ENCODE peak calls at places on chromosomes 5 and 9, in seven cellular contexts. One of them, this sample, is unnamed.

GRCh38 chr9:37026085-37026935 is 7.8 kb downstream of the PAX5 start:
- DNase-seq in GM23248: peak; percentile 31
- DNase-seq in hepatocyte: no peak
- DNase-seq in neural progenitor cell: peak; percentile 60
- DNase-seq in HCT116: no peak
- DNase-seq in A673: peak; percentile 46
- DNase-seq in HepG2: no peak
- DNase-seq in this sample: no peak

GRCh38 chr5:150180241-150181027 is 9.4 kb upstream of the SLC6A7 start:
- DNase-seq in GM23248: peak; percentile 45
- DNase-seq in hepatocyte: no peak
- DNase-seq in neural progenitor cell: no peak
- DNase-seq in HCT116: no peak
- DNase-seq in A673: no peak
- DNase-seq in HepG2: no peak
- DNase-seq in this sample: no peak

GRCh38 chr5:40879163-40879942 is 29.9 kb upstream of the C7 start:
- DNase-seq in GM23248: peak; percentile 59
- DNase-seq in hepatocyte: peak; percentile 13
- DNase-seq in neural progenitor cell: no peak
- DNase-seq in HCT116: peak; percentile 13
- DNase-seq in A673: peak; percentile 57
- DNase-seq in HepG2: peak; percentile 10
- DNase-seq in this sample: peak; percentile 47

GRCh38 chr5:133944263-133945230 is 23.9 kb downstream of the C5orf15 start:
- DNase-seq in GM23248: peak; percentile 72
- DNase-seq in hepatocyte: peak; percentile 84
- DNase-seq in neural progenitor cell: peak; percentile 81
- DNase-seq in HCT116: peak; percentile 46
- DNase-seq in A673: peak; percentile 87
- DNase-seq in HepG2: peak; percentile 47
- DNase-seq in this sample: peak; percentile 41

GRCh38 chr9:77999231-77999631 is 32.4 kb downstream of the GNAQ start:
- DNase-seq in GM23248: peak; percentile 37
- DNase-seq in hepatocyte: no peak
- DNase-seq in neural progenitor cell: no peak
- DNase-seq in HCT116: no peak
- DNase-seq in A673: no peak
- DNase-seq in HepG2: no peak
- DNase-seq in this sample: no peak

GRCh38 chr9:33517373-33517772 is 6.7 kb upstream of the ANKRD18B start:
- DNase-seq in GM23248: peak; percentile 82
- DNase-seq in hepatocyte: peak; percentile 55
- DNase-seq in neural progenitor cell: peak; percentile 39
- DNase-seq in HCT116: no peak
- DNase-seq in A673: peak; percentile 63
- DNase-seq in HepG2: peak; percentile 21
- DNase-seq in this sample: peak; percentile 45

GRCh38 chr5:170753311-170753710 is 30.2 kb upstream of the GABRP start:
- DNase-seq in GM23248: no peak
- DNase-seq in hepatocyte: no peak
- DNase-seq in neural progenitor cell: no peak
- DNase-seq in HCT116: no peak
- DNase-seq in A673: no peak
- DNase-seq in HepG2: no peak
- DNase-seq in this sample: no peak

GRCh38 chr5:137344021-137344420 is 155.1 kb downstream of the SPOCK1 start:
- DNase-seq in GM23248: no peak
- DNase-seq in hepatocyte: no peak
- DNase-seq in neural progenitor cell: no peak
- DNase-seq in HCT116: no peak
- DNase-seq in A673: no peak
- DNase-seq in HepG2: no peak
- DNase-seq in this sample: no peak

GRCh38 chr5:127702913-127703575 is at the start of gene CCDC192:
- DNase-seq in GM23248: no peak
- DNase-seq in hepatocyte: no peak
- DNase-seq in neural progenitor cell: peak; percentile 30
- DNase-seq in HCT116: no peak
- DNase-seq in A673: no peak
- DNase-seq in HepG2: no peak
- DNase-seq in this sample: no peak

GRCh38 chr9:36559036-36559695 is 13.5 kb upstream of the MELK start:
- DNase-seq in GM23248: peak; percentile 75
- DNase-seq in hepatocyte: no peak
- DNase-seq in neural progenitor cell: no peak
- DNase-seq in HCT116: no peak
- DNase-seq in A673: peak; percentile 12
- DNase-seq in HepG2: no peak
- DNase-seq in this sample: no peak

GRCh38 chr5:138784590-138784989 is 31.4 kb downstream of the CTNNA1 start:
- DNase-seq in GM23248: peak; percentile 33
- DNase-seq in hepatocyte: no peak
- DNase-seq in neural progenitor cell: no peak
- DNase-seq in HCT116: no peak
- DNase-seq in A673: no peak
- DNase-seq in HepG2: no peak
- DNase-seq in this sample: no peak

GRCh38 chr9:125889122-125889523 is 141.9 kb downstream of the PBX3 start:
- DNase-seq in GM23248: peak; percentile 61
- DNase-seq in hepatocyte: peak; percentile 18
- DNase-seq in neural progenitor cell: peak; percentile 44
- DNase-seq in HCT116: no peak
- DNase-seq in A673: no peak
- DNase-seq in HepG2: no peak
- DNase-seq in this sample: no peak

GRCh38 chr9:136901516-136902258 is 15.4 kb downstream of the TRAF2 start:
- DNase-seq in GM23248: peak; percentile 70
- DNase-seq in hepatocyte: peak; percentile 52
- DNase-seq in neural progenitor cell: no peak
- DNase-seq in HCT116: peak; percentile 41
- DNase-seq in A673: no peak
- DNase-seq in HepG2: peak; percentile 88
- DNase-seq in this sample: peak; percentile 91

DNA sequence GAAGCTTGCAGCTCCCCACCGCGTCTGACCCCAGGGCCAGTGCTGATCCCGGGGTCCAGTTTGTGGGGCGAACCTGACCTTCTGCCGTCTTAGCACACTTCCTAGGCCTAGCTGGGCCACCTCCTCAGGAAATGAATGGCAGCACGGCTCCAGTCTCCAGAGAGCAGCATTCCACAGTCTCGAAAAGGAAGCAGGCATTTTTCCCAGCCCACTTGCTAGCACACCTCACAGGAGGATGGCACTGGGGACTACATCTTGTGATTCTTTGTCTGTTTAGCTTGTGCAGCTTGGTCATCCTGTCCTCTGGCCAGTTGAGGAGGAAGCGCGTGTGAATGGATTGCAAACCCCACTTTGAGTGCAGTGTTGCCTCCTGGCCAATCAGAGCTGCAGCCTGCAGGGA is 308.0 kb upstream of the IRX2 start:
- DNase-seq in GM23248: no peak
- DNase-seq in hepatocyte: no peak
- DNase-seq in neural progenitor cell: no peak
- DNase-seq in HCT116: no peak
- DNase-seq in A673: no peak
- DNase-seq in HepG2: no peak
- DNase-seq in this sample: no peak
- H3K9me3 ChIP-seq in GM23248: no peaks in the 10 kb centered on the region
- H3K9me3 ChIP-seq in hepatocyte: no peaks in the 10 kb centered on the region
- H3K9me3 ChIP-seq in neural progenitor cell: no peaks in the 10 kb centered on the region
- H3K9me3 ChIP-seq in HCT116: peaks cover 12% of the 10 kb centered on the region
- H3K9me3 ChIP-seq in A673: peaks cover 50% of the 10 kb centered on the region
- H3K9me3 ChIP-seq in HepG2: peaks cover 36% of the 10 kb centered on the region
- H3K9me3 ChIP-seq in this sample: no peaks in the 10 kb centered on the region

GRCh38 chr9:130319300-130319699 is 53.7 kb downstream of the HMCN2 start:
- DNase-seq in GM23248: no peak
- DNase-seq in hepatocyte: no peak
- DNase-seq in neural progenitor cell: no peak
- DNase-seq in HCT116: no peak
- DNase-seq in A673: no peak
- DNase-seq in HepG2: no peak
- DNase-seq in this sample: no peak

GRCh38 chr9:130321539-130321938 is 56.0 kb downstream of the HMCN2 start:
- DNase-seq in GM23248: no peak
- DNase-seq in hepatocyte: no peak
- DNase-seq in neural progenitor cell: no peak
- DNase-seq in HCT116: no peak
- DNase-seq in A673: no peak
- DNase-seq in HepG2: no peak
- DNase-seq in this sample: no peak

GRCh38 chr9:130319944-130320696 is 54.6 kb downstream of the HMCN2 start:
- DNase-seq in GM23248: no peak
- DNase-seq in hepatocyte: no peak
- DNase-seq in neural progenitor cell: no peak
- DNase-seq in HCT116: no peak
- DNase-seq in A673: no peak
- DNase-seq in HepG2: no peak
- DNase-seq in this sample: no peak

GRCh38 chr9:130320697-130321080 is 55.1 kb downstream of the HMCN2 start:
- DNase-seq in GM23248: no peak
- DNase-seq in hepatocyte: no peak
- DNase-seq in neural progenitor cell: peak; percentile 68
- DNase-seq in HCT116: no peak
- DNase-seq in A673: peak; percentile 33
- DNase-seq in HepG2: peak; percentile 8
- DNase-seq in this sample: peak; percentile 29

GRCh38 chr9:130321082-130321481 is 55.5 kb downstream of the HMCN2 start:
- DNase-seq in GM23248: no peak
- DNase-seq in hepatocyte: no peak
- DNase-seq in neural progenitor cell: no peak
- DNase-seq in HCT116: no peak
- DNase-seq in A673: no peak
- DNase-seq in HepG2: no peak
- DNase-seq in this sample: no peak
- H3K27me3 ChIP-seq in GM23248: peaks cover 17% of the 10 kb centered on the region
- H3K27me3 ChIP-seq in hepatocyte: no peaks in the 10 kb centered on the region
- H3K27me3 ChIP-seq in neural progenitor cell: no peaks in the 10 kb centered on the region
- H3K27me3 ChIP-seq in HCT116: peaks cover 12% of the 10 kb centered on the region
- H3K27me3 ChIP-seq in A673: peaks cover 43% of the 10 kb centered on the region
- H3K27me3 ChIP-seq in HepG2: peaks cover 2% of the 10 kb centered on the region
- H3K27me3 ChIP-seq in this sample: peaks cover 52% of the 10 kb centered on the region

GRCh38 chr5:141875795-141876627 is 2.2 kb downstream of the PCDH1 start:
- DNase-seq in GM23248: peak; percentile 52
- DNase-seq in hepatocyte: peak; percentile 77
- DNase-seq in neural progenitor cell: peak; percentile 88
- DNase-seq in HCT116: no peak
- DNase-seq in A673: no peak
- DNase-seq in HepG2: no peak
- DNase-seq in this sample: peak; percentile 64
- TF ChIP-seq EZH2 in GM23248: no peak
- TF ChIP-seq EZH2 in hepatocyte: peak; percentile 70
- TF ChIP-seq EZH2 in neural progenitor cell: no peak
- TF ChIP-seq EZH2 in HCT116: no peak
- TF ChIP-seq EZH2 in A673: peak; percentile 84
- TF ChIP-seq EZH2 in HepG2: peak; percentile 20
- TF ChIP-seq EZH2 in this sample: no peak

GRCh38 chr5:104171958-104172357 is 609.4 kb upstream of the NUDT12 start:
- DNase-seq in GM23248: no peak
- DNase-seq in hepatocyte: no peak
- DNase-seq in neural progenitor cell: no peak
- DNase-seq in HCT116: no peak
- DNase-seq in A673: peak; percentile 85
- DNase-seq in HepG2: no peak
- DNase-seq in this sample: no peak
- H3K9me3 ChIP-seq in GM23248: no peaks in the 10 kb centered on the region
- H3K9me3 ChIP-seq in hepatocyte: no peaks in the 10 kb centered on the region
- H3K9me3 ChIP-seq in neural progenitor cell: no peaks in the 10 kb centered on the region
- H3K9me3 ChIP-seq in HCT116: no peaks in the 10 kb centered on the region
- H3K9me3 ChIP-seq in A673: no peaks in the 10 kb centered on the region
- H3K9me3 ChIP-seq in HepG2: no peaks in the 10 kb centered on the region
- H3K9me3 ChIP-seq in this sample: no peaks in the 10 kb centered on the region

GRCh38 chr9:87732344-87732743 is 6.4 kb downstream of the CTSL start:
- DNase-seq in GM23248: no peak
- DNase-seq in hepatocyte: no peak
- DNase-seq in neural progenitor cell: no peak
- DNase-seq in HCT116: no peak
- DNase-seq in A673: no peak
- DNase-seq in HepG2: no peak
- DNase-seq in this sample: no peak

GRCh38 chr9:87733273-87734054 is 7.5 kb downstream of the CTSL start:
- DNase-seq in GM23248: no peak
- DNase-seq in hepatocyte: no peak
- DNase-seq in neural progenitor cell: no peak
- DNase-seq in HCT116: no peak
- DNase-seq in A673: no peak
- DNase-seq in HepG2: no peak
- DNase-seq in this sample: no peak

DNA sequence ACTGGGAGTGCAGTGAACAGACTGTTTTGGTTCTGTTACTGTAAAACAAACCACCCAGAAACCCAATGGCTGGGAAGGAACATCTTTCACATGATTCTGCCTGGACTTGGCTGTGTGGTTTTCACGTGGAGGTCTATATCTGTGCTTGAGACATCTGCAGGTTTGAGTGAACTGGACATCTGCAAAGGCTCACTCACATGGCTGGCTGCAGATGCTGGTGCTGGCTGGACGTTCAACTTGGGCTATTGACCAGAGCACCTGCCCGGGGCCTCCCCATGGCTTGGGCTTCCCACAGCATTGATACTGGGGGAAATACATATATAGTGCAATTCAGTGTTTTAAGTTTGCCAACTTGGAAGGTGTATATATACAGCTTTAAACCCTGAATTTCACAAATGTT is 6.8 kb downstream of the CTSL start:
- DNase-seq in GM23248: no peak
- DNase-seq in hepatocyte: no peak
- DNase-seq in neural progenitor cell: no peak
- DNase-seq in HCT116: no peak
- DNase-seq in A673: no peak
- DNase-seq in HepG2: no peak
- DNase-seq in this sample: no peak
- H3K27me3 ChIP-seq in GM23248: no peaks in the 10 kb centered on the region
- H3K27me3 ChIP-seq in hepatocyte: no peaks in the 10 kb centered on the region
- H3K27me3 ChIP-seq in neural progenitor cell: no peaks in the 10 kb centered on the region
- H3K27me3 ChIP-seq in HCT116: no peaks in the 10 kb centered on the region
- H3K27me3 ChIP-seq in A673: no peaks in the 10 kb centered on the region
- H3K27me3 ChIP-seq in HepG2: peaks cover 3% of the 10 kb centered on the region
- H3K27me3 ChIP-seq in this sample: no peaks in the 10 kb centered on the region